ENCODE peak calls at places on chromosome 14, in ten cellular contexts. P is HCT116, I is body of pancreas, J is HL-60, A is spleen, V is K562, T is mammary epithelial cell, F is A549, E is uterus, W is breast epithelium. O is an unnamed sample.
A peak's percentile ranks its signal among the peaks of the same experiment; 100 is the strongest.

GRCh38 chr14:53306267-53306721 is 153.2 kb upstream of the DDHD1 start:
- DNase-seq in I (peak; percentile 63), F (peak; percentile 47), T (no peak), J (peak; percentile 8), V (peak; percentile 28), E (peak; percentile 86), A (no peak), W (no peak), P (peak; percentile 28), O (peak; percentile 72)

GRCh38 chr14:44564908-44565307 is 57.8 kb upstream of the FSCB start:
- DNase-seq in J (no peak), T (peak; percentile 23), E (no peak), I (no peak), P (no peak), F (no peak), V (no peak), A (no peak), W (no peak), O (no peak)

GRCh38 chr14:60315591-60315990 is 66.6 kb downstream of the PPM1A start:
- DNase-seq in T (no peak), A (no peak), J (no peak), E (no peak), V (no peak), I (no peak), F (no peak), P (no peak), W (no peak), O (no peak)

GRCh38 chr14:99535448-99535847 is 54.2 kb downstream of the CCNK start:
- DNase-seq in E (no peak), P (no peak), W (no peak), A (no peak), V (no peak), T (no peak), F (no peak), J (no peak), I (no peak), O (no peak)

GRCh38 chr14:23115918-23116317 is 3.1 kb downstream of the CEBPE start:
- DNase-seq in A (no peak), F (no peak), I (no peak), P (no peak), W (no peak), E (no peak), V (no peak), T (no peak), J (no peak), O (no peak)

GRCh38 chr14:102317564-102318248 is 1.8 kb upstream of the ZNF839 start:
- DNase-seq in W (no peak), J (peak; percentile 58), E (no peak), I (no peak), P (no peak), T (peak; percentile 41), V (no peak), A (peak; percentile 36), F (no peak), O (no peak)

GRCh38 chr14:105165134-105165704 is 3.4 kb downstream of the JAG2 start:
- DNase-seq in V (no peak), F (no peak), T (no peak), P (no peak), E (no peak), I (no peak), J (no peak), A (no peak), W (no peak), O (no peak)

GRCh38 chr14:28577711-28578131 is 188.9 kb upstream of the FOXG1 start:
- DNase-seq in V (no peak), I (no peak), E (no peak), P (no peak), W (no peak), F (no peak), T (peak; percentile 64), A (no peak), J (no peak), O (peak; percentile 26)

GRCh38 chr14:37262649-37263048 is 64.9 kb downstream of the MIPOL1 start:
- DNase-seq in W (no peak), I (no peak), J (no peak), P (no peak), A (no peak), T (no peak), V (no peak), E (no peak), F (no peak), O (no peak)

GRCh38 chr14:95311752-95312151 is 8.0 kb downstream of the CLMN start:
- DNase-seq in A (no peak), V (no peak), E (no peak), T (no peak), F (peak; percentile 56), W (no peak), J (peak; percentile 43), P (peak; percentile 22), I (no peak), O (no peak)

GRCh38 chr14:99093532-99094517 is 178.2 kb downstream of the BCL11B start:
- DNase-seq in P (no peak), V (no peak), E (no peak), W (no peak), F (no peak), A (no peak), J (no peak), I (no peak), T (no peak), O (no peak)

GRCh38 chr14:85444685-85445084 is 85.3 kb upstream of the FLRT2 start:
- DNase-seq in J (peak; percentile 28), A (no peak), F (no peak), V (no peak), I (no peak), T (no peak), E (no peak), P (no peak), W (no peak), O (no peak)

GRCh38 chr14:33768458-33768830 is 182.4 kb downstream of the EGLN3 start:
- DNase-seq in I (no peak), T (no peak), V (no peak), A (no peak), J (no peak), E (no peak), P (no peak), W (no peak), F (no peak), O (no peak)

GRCh38 chr14:98503086-98503815 is 768.7 kb downstream of the BCL11B start:
- DNase-seq in F (no peak), J (no peak), V (no peak), P (no peak), E (no peak), T (peak; percentile 47), A (no peak), W (no peak), I (no peak), O (peak; percentile 17)

GRCh38 chr14:35965425-35965824 is 139.3 kb downstream of the BRMS1L start:
- DNase-seq in E (no peak), W (no peak), J (no peak), V (no peak), F (no peak), I (no peak), A (no peak), P (no peak), T (no peak), O (no peak)

GRCh38 chr14:55780156-55780946 is 200.3 kb downstream of the KTN1 start:
- DNase-seq in J (no peak), F (no peak), T (peak; percentile 67), W (no peak), I (peak; percentile 77), E (no peak), P (no peak), V (no peak), A (no peak), O (peak; percentile 76)

GRCh38 chr14:39946796-39947195 is 514.6 kb upstream of the FBXO33 start:
- DNase-seq in F (no peak), J (no peak), I (no peak), E (no peak), T (no peak), V (no peak), A (no peak), W (no peak), P (no peak), O (no peak)

GRCh38 chr14:25406818-25407217 is 356.9 kb upstream of the STXBP6 start:
- DNase-seq in A (no peak), J (peak; percentile 8), I (peak; percentile 47), P (no peak), V (no peak), W (no peak), T (peak; percentile 8), E (no peak), F (no peak), O (no peak)
- TF ChIP-seq CTCF in A (no peak), J (peak; percentile 40), I (peak; percentile 27), P (peak; percentile 42), V (peak; percentile 25), W (no peak), T (peak; percentile 27), E (no peak), F (peak; percentile 13), O (peak; percentile 21)

GRCh38 chr14:68957688-68958248 is 21.3 kb downstream of the ACTN1 start:
- DNase-seq in E (no peak), P (no peak), W (no peak), V (no peak), J (no peak), A (no peak), I (no peak), T (no peak), F (no peak), O (no peak)

GRCh38 chr14:68960123-68960522 is 19.0 kb downstream of the ACTN1 start:
- DNase-seq in J (no peak), A (no peak), E (no peak), I (no peak), V (no peak), F (no peak), T (no peak), P (no peak), W (no peak), O (no peak)

GRCh38 chr14:68958553-68958952 is 20.5 kb downstream of the ACTN1 start:
- DNase-seq in A (no peak), J (no peak), E (no peak), T (peak; percentile 69), F (no peak), P (no peak), V (no peak), W (no peak), I (no peak), O (no peak)

GRCh38 chr14:68956728-68957127 is 22.4 kb downstream of the ACTN1 start:
- DNase-seq in I (no peak), W (no peak), T (no peak), E (no peak), A (no peak), V (no peak), P (no peak), J (no peak), F (no peak), O (no peak)

GRCh38 chr14:68959035-68959434 is 20.1 kb downstream of the ACTN1 start:
- DNase-seq in J (no peak), F (no peak), A (no peak), T (no peak), I (no peak), P (no peak), W (no peak), E (no peak), V (no peak), O (no peak)
- H3K27ac ChIP-seq in J (no peak overlapping the region), F (peak overlapping the region; percentile 73), A (peak overlapping the region; percentile 69), T (peak overlapping the region; percentile 48), I (no peak overlapping the region), P (peak overlapping the region; percentile 22), W (peak overlapping the region; percentile 83), E (peak overlapping the region; percentile 95), V (no peak overlapping the region), O (peak overlapping the region; percentile 77)

GRCh38 chr14:71579331-71579730 is 352.9 kb upstream of the RGS6 start:
- DNase-seq in E (no peak), T (no peak), J (no peak), A (no peak), I (no peak), F (no peak), P (no peak), W (no peak), V (no peak), O (no peak)
- TF ChIP-seq CTCF in E (no peak), T (no peak), J (no peak), A (no peak), I (no peak), F (no peak), P (no peak), W (no peak), V (no peak), O (no peak)

GRCh38 chr14:90330203-90331196 is 1.2 kb downstream of the NRDE2 start:
- DNase-seq in T (no peak), E (no peak), V (no peak), A (no peak), W (no peak), I (no peak), F (no peak), J (no peak), P (no peak), O (no peak)
- H3K27ac ChIP-seq in T (peak overlapping the region; percentile 74), E (no peak overlapping the region), V (peak overlapping the region; percentile 67), A (peak overlapping the region; percentile 91), W (no peak overlapping the region), I (no peak overlapping the region), F (peak overlapping the region; percentile 93), J (peak overlapping the region; percentile 83), P (peak overlapping the region; percentile 81), O (no peak overlapping the region)

O was measured in RWPE1.